ENCODE peak calls at places on chromosomes 2 and 18, in seven cellular contexts. L is thoracic aorta, F is H7, B is NCI-H2081, E is A549, A is amygdala, O is retina. V is an unnamed sample.

GRCh38 chr2:64228126-64228678 is 84.0 kb upstream of the PELI1 start:
- DNase-seq in L (peak; percentile 13), F (peak; percentile 91), B (peak; percentile 96), E (peak; percentile 79), A (peak; percentile 73), O (peak; percentile 93), V (peak; percentile 49)

GRCh38 chr2:219484343-219485200 is 14.1 kb upstream of the GMPPA start:
- DNase-seq in L (no peak), F (peak; percentile 88), B (no peak), E (no peak), A (no peak), O (peak; percentile 77), V (no peak)

GRCh38 chr18:10291568-10291981 is 162.9 kb upstream of the APCDD1 start:
- DNase-seq in L (no peak), F (no peak), B (no peak), E (no peak), A (no peak), O (no peak), V (peak; percentile 42)

GRCh38 chr2:55718165-55719008 is 24.7 kb upstream of the PNPT1 start:
- DNase-seq in L (peak; percentile 11), F (no peak), B (peak; percentile 76), E (peak; percentile 58), A (no peak), O (peak; percentile 70), V (no peak)

GRCh38 chr2:26519396-26519991 is 41.6 kb upstream of the OTOF start:
- DNase-seq in L (no peak), F (no peak), B (no peak), E (no peak), A (no peak), O (no peak), V (no peak)

GRCh38 chr2:132550285-132550684 is 119.7 kb downstream of the LYPD1 start:
- DNase-seq in L (no peak), F (no peak), B (no peak), E (no peak), A (no peak), O (no peak), V (no peak)

GRCh38 chr18:13199169-13199568 is 19.4 kb upstream of the LDLRAD4 start:
- DNase-seq in L (no peak), F (no peak), B (no peak), E (no peak), A (no peak), O (no peak), V (no peak)

GRCh38 chr2:222421626-222422025 is 2.7 kb upstream of the SGPP2 start:
- DNase-seq in L (no peak), F (no peak), B (no peak), E (no peak), A (no peak), O (peak; percentile 13), V (no peak)

GRCh38 chr2:150141241-150142001 is 346.0 kb downstream of the RND3 start:
- DNase-seq in L (no peak), F (no peak), B (peak; percentile 79), E (no peak), A (no peak), O (no peak), V (no peak)